ENCODE peak calls at places on chromosomes 16 and 17, in six cellular contexts. T is PC-3, I is PC-9, J is fibroblast of lung, S is DND-41, U is H9. R is an unnamed sample.
A peak's percentile ranks its signal among the peaks of the same experiment; 100 is the strongest.

GRCh38 chr17:31724619-31725018 is 134.4 kb downstream of the COPRS start:
- DNase-seq in T (no peak), I (no peak), J (peak; percentile 73), S (no peak), U (no peak), R (no peak)

GRCh38 chr17:65485388-65486299 is 75.8 kb downstream of the AXIN2 start:
- DNase-seq in T (no peak), I (no peak), J (peak; percentile 79), S (no peak), U (no peak), R (no peak)

GRCh38 chr16:49682577-49683165 is 173.2 kb downstream of the ZNF423 start:
- DNase-seq in T (no peak), I (no peak), J (no peak), S (no peak), U (no peak), R (no peak)

GRCh38 chr17:4420692-4421131 is 13.0 kb upstream of the SPNS3 start:
- DNase-seq in T (peak; percentile 74), I (peak; percentile 67), J (peak; percentile 55), S (peak; percentile 81), U (peak; percentile 86), R (peak; percentile 90)

GRCh38 chr17:40071720-40072480 is 9.1 kb downstream of the THRA start:
- DNase-seq in T (no peak), I (no peak), J (no peak), S (no peak), U (peak; percentile 28), R (no peak)

GRCh38 chr16:80151706-80152073 is 389.1 kb upstream of the DYNLRB2 start:
- DNase-seq in T (no peak), I (no peak), J (no peak), S (no peak), U (no peak), R (no peak)

GRCh38 chr16:8519643-8520042 is 70.7 kb downstream of the TMEM114 start:
- DNase-seq in T (no peak), I (no peak), J (no peak), S (no peak), U (no peak), R (no peak)

GRCh38 chr17:596287-596686 is 118.4 kb downstream of the VPS53 start:
- DNase-seq in T (no peak), I (no peak), J (peak; percentile 32), S (no peak), U (no peak), R (no peak)

GRCh38 chr16:89906141-89907025 is 12.3 kb upstream of the MC1R start:
- DNase-seq in T (no peak), I (no peak), J (no peak), S (no peak), U (no peak), R (no peak)

GRCh38 chr17:81438688-81439087 is 43.4 kb downstream of the BAHCC1 start:
- DNase-seq in T (no peak), I (no peak), J (no peak), S (peak; percentile 20), U (no peak), R (no peak)

DNA sequence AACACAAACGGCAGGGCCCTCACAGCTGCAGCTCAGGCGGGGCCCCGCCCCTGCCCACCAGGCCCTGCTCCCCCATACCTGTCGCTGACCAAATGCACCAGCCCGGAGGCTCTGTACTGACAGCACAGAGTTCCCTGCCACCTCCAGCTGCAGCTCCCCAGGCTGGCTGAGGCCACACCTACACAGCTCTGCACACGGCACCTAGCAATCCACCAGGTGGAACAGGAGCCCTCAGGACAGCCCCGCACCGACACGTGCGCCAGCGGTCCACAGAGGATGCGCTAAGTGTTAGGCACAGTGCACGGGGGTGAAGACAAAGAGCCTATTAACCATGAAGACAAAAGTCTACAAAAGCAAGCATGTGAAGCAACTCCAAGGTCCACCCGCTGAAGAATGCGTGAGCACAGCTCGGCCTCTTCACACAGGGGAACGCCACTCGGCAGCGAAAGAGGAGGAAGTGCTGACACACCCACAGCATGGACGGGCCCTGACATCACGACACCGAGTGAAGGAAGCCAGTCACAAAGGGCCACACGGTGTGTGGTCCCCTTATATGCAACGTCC is 5.4 kb downstream of the ZCCHC14 start:
- DNase-seq in T (no peak), I (no peak), J (peak; percentile 28), S (no peak), U (peak; percentile 73), R (no peak)
- H3K79me2 ChIP-seq in T (peaks cover 88% of the 10 kb centered on the region), I (peaks cover 58% of the 10 kb centered on the region), J (peaks cover 68% of the 10 kb centered on the region), S (no peaks in the 10 kb centered on the region), U (peaks cover 16% of the 10 kb centered on the region), R (no peaks in the 10 kb centered on the region)

DNA sequence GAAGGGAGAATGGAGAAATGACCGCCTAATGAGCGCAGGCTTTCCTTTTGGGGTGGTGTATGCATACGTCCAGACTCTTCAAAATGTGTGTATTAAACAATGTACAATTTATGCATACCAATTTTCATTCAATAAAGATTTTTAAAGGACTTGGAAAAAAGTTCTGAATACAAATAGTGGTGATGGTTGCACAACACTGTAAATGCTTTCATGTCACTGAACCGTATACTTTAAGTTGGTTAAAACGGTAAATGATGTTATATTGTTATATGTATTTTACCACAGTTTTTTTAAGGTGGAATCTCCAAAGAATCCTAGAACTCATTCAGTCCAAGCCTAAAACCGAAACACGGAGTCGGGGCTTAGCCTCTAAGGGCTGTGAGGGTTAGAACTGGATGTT is 397.5 kb downstream of the SOX9 start:
- DNase-seq in T (no peak), I (no peak), J (no peak), S (no peak), U (no peak), R (no peak)
- H3K79me2 ChIP-seq in T (peaks cover 95% of the 10 kb centered on the region), I (peaks cover 100% of the 10 kb centered on the region), J (no peaks in the 10 kb centered on the region), S (no peaks in the 10 kb centered on the region), U (no peaks in the 10 kb centered on the region), R (no peaks in the 10 kb centered on the region)

GRCh38 chr17:12088035-12088434 is 67.4 kb downstream of the MAP2K4 start:
- DNase-seq in T (no peak), I (no peak), J (no peak), S (no peak), U (no peak), R (no peak)

GRCh38 chr17:12081720-12082119 is 61.0 kb downstream of the MAP2K4 start:
- DNase-seq in T (no peak), I (no peak), J (no peak), S (no peak), U (no peak), R (no peak)

GRCh38 chr17:12089809-12090384 is 69.2 kb downstream of the MAP2K4 start:
- DNase-seq in T (peak; percentile 94), I (no peak), J (peak; percentile 70), S (no peak), U (no peak), R (no peak)

GRCh38 chr17:12085076-12085949 is 64.6 kb downstream of the MAP2K4 start:
- DNase-seq in T (no peak), I (no peak), J (no peak), S (no peak), U (no peak), R (no peak)
- H3K79me2 ChIP-seq in T (peaks cover 5% of the 10 kb centered on the region), I (no peaks in the 10 kb centered on the region), J (no peaks in the 10 kb centered on the region), S (peaks cover 4% of the 10 kb centered on the region), U (no peaks in the 10 kb centered on the region), R (peaks cover 32% of the 10 kb centered on the region)

GRCh38 chr16:67606632-67607031 is 38.3 kb upstream of the CARMIL2 start:
- DNase-seq in T (no peak), I (no peak), J (no peak), S (no peak), U (no peak), R (no peak)

GRCh38 chr16:67608367-67608766 is 36.6 kb upstream of the CARMIL2 start:
- DNase-seq in T (no peak), I (no peak), J (no peak), S (no peak), U (no peak), R (no peak)

GRCh38 chr16:67605641-67606040 is 39.3 kb upstream of the CARMIL2 start:
- DNase-seq in T (no peak), I (no peak), J (no peak), S (no peak), U (no peak), R (no peak)
- H3K79me2 ChIP-seq in T (peaks cover 47% of the 10 kb centered on the region), I (peaks cover 44% of the 10 kb centered on the region), J (peaks cover 14% of the 10 kb centered on the region), S (peaks cover 97% of the 10 kb centered on the region), U (peaks cover 8% of the 10 kb centered on the region), R (peaks cover 79% of the 10 kb centered on the region)

GRCh38 chr17:76593964-76594363 is 8.3 kb upstream of the ST6GALNAC2 start:
- DNase-seq in T (no peak), I (no peak), J (no peak), S (no peak), U (no peak), R (no peak)
- H3K79me2 ChIP-seq in T (no peaks in the 10 kb centered on the region), I (no peaks in the 10 kb centered on the region), J (no peaks in the 10 kb centered on the region), S (no peaks in the 10 kb centered on the region), U (no peaks in the 10 kb centered on the region), R (no peaks in the 10 kb centered on the region)

R was measured in Karpas-422.